ENCODE peak calls at places on chromosomes 6 and 20, in eight cellular contexts. K, N, Z, T, A, L, H and V are unnamed samples.

GRCh38 chr20:56458227-56458821 is 10.1 kb upstream of the RTF2 start:
- DNase-seq in Z (no peak), A (no peak), T (no peak), H (no peak), K (no peak), L (no peak), N (no peak), V (no peak)

GRCh38 chr6:122081921-122082320 is 317.5 kb upstream of the HSF2 start:
- DNase-seq in L (no peak), K (no peak), T (peak; percentile 20), A (no peak), H (no peak), Z (no peak), N (no peak), V (peak; percentile 2)

GRCh38 chr6:80223743-80224212 is 117.3 kb downstream of the BCKDHB start:
- DNase-seq in L (no peak), K (no peak), H (no peak), Z (no peak), A (no peak), T (no peak), N (no peak), V (no peak)

GRCh38 chr6:132446136-132446535 is 44.9 kb upstream of the MOXD1 start:
- DNase-seq in T (no peak), A (no peak), L (no peak), H (no peak), Z (no peak), N (no peak), K (no peak), V (no peak)

GRCh38 chr6:155186052-155186658 is 77.7 kb upstream of the CLDN20 start:
- DNase-seq in H (no peak), T (no peak), K (no peak), N (no peak), Z (no peak), L (no peak), A (no peak), V (no peak)

GRCh38 chr6:111757342-111757741 is 115.9 kb downstream of the FYN start:
- DNase-seq in K (no peak), A (no peak), N (no peak), T (no peak), L (no peak), H (no peak), Z (no peak), V (no peak)

GRCh38 chr20:37343212-37343993 is 2.5 kb upstream of the SRC start:
- DNase-seq in L (no peak), H (no peak), T (peak; percentile 89), Z (no peak), A (no peak), N (no peak), K (no peak), V (peak; percentile 74)

GRCh38 chr6:89375902-89376301 is 23.4 kb upstream of the UBE2J1 start:
- DNase-seq in Z (no peak), T (no peak), L (no peak), H (no peak), A (no peak), K (no peak), N (peak; percentile 73), V (no peak)

GRCh38 chr20:59880198-59880597 is 53.2 kb downstream of the SYCP2 start:
- DNase-seq in L (no peak), A (no peak), N (no peak), Z (no peak), T (no peak), H (no peak), K (no peak), V (no peak)

GRCh38 chr6:15434263-15434662 is 188.4 kb downstream of the JARID2 start:
- DNase-seq in L (no peak), Z (peak; percentile 26), A (no peak), T (no peak), H (no peak), K (no peak), N (no peak), V (peak; percentile 54)

GRCh38 chr6:124963416-124964083 is 1.3 kb downstream of the RNF217 start:
- DNase-seq in H (peak; percentile 64), L (peak; percentile 53), K (no peak), A (no peak), Z (no peak), T (no peak), N (no peak), V (no peak)